ENCODE peak calls at places on chromosomes 5 and 9, in ten cellular contexts. One of them, this sample, is unnamed. For H3K36me3 and H3K27me3, the result is how much of the 10 kb centered on the place peaks cover.

GRCh38 chr5:25713259-25713658 is 1068.5 kb upstream of the CDH10 start:
- DNase-seq in tibial artery: no peak
- DNase-seq in aorta: no peak
- DNase-seq in cardiac muscle cell: no peak
- DNase-seq in CD4-positive, alpha-beta memory T cell: no peak
- DNase-seq in heart right ventricle: no peak
- DNase-seq in osteoblast: no peak
- DNase-seq in ascending aorta: no peak
- DNase-seq in NT2/D1: no peak
- DNase-seq in GM23248: no peak
- DNase-seq in this sample: peak

GRCh38 chr9:91733006-91733624 is 216.9 kb downstream of the ROR2 start:
- DNase-seq in tibial artery: no peak
- DNase-seq in aorta: no peak
- DNase-seq in cardiac muscle cell: no peak
- DNase-seq in CD4-positive, alpha-beta memory T cell: no peak
- DNase-seq in heart right ventricle: no peak
- DNase-seq in osteoblast: peak
- DNase-seq in ascending aorta: no peak
- DNase-seq in NT2/D1: no peak
- DNase-seq in GM23248: no peak
- DNase-seq in this sample: no peak

GRCh38 chr5:154178661-154179060 is 11.9 kb upstream of the GALNT10 start:
- DNase-seq in tibial artery: no peak
- DNase-seq in aorta: no peak
- DNase-seq in cardiac muscle cell: no peak
- DNase-seq in CD4-positive, alpha-beta memory T cell: no peak
- DNase-seq in heart right ventricle: no peak
- DNase-seq in osteoblast: no peak
- DNase-seq in ascending aorta: no peak
- DNase-seq in NT2/D1: no peak
- DNase-seq in GM23248: no peak
- DNase-seq in this sample: no peak

GRCh38 chr5:10762178-10762775 is 1.2 kb upstream of the DAP start:
- DNase-seq in tibial artery: peak
- DNase-seq in aorta: no peak
- DNase-seq in cardiac muscle cell: peak
- DNase-seq in CD4-positive, alpha-beta memory T cell: no peak
- DNase-seq in heart right ventricle: peak
- DNase-seq in osteoblast: peak
- DNase-seq in ascending aorta: peak
- DNase-seq in NT2/D1: no peak
- DNase-seq in GM23248: no peak
- DNase-seq in this sample: no peak

GRCh38 chr5:55151923-55152842 is 7.8 kb upstream of the GPX8 start:
- DNase-seq in tibial artery: no peak
- DNase-seq in aorta: no peak
- DNase-seq in cardiac muscle cell: peak
- DNase-seq in CD4-positive, alpha-beta memory T cell: no peak
- DNase-seq in heart right ventricle: no peak
- DNase-seq in osteoblast: no peak
- DNase-seq in ascending aorta: no peak
- DNase-seq in NT2/D1: no peak
- DNase-seq in GM23248: peak
- DNase-seq in this sample: no peak

GRCh38 chr5:161149078-161149477 is 297.1 kb upstream of the ATP10B start:
- DNase-seq in tibial artery: no peak
- DNase-seq in aorta: no peak
- DNase-seq in cardiac muscle cell: no peak
- DNase-seq in CD4-positive, alpha-beta memory T cell: no peak
- DNase-seq in heart right ventricle: no peak
- DNase-seq in osteoblast: no peak
- DNase-seq in ascending aorta: no peak
- DNase-seq in NT2/D1: no peak
- DNase-seq in GM23248: no peak
- DNase-seq in this sample: no peak

GRCh38 chr5:80408475-80408875 is 611 bp downstream of the ZFYVE16 start:
- DNase-seq in tibial artery: peak
- DNase-seq in aorta: peak
- DNase-seq in cardiac muscle cell: peak
- DNase-seq in CD4-positive, alpha-beta memory T cell: peak
- DNase-seq in heart right ventricle: peak
- DNase-seq in osteoblast: peak
- DNase-seq in ascending aorta: no peak
- DNase-seq in NT2/D1: no peak
- DNase-seq in GM23248: peak
- DNase-seq in this sample: peak

GRCh38 chr5:157130933-157131332 is 11.7 kb downstream of the MED7 start:
- DNase-seq in tibial artery: no peak
- DNase-seq in aorta: no peak
- DNase-seq in cardiac muscle cell: no peak
- DNase-seq in CD4-positive, alpha-beta memory T cell: no peak
- DNase-seq in heart right ventricle: no peak
- DNase-seq in osteoblast: no peak
- DNase-seq in ascending aorta: no peak
- DNase-seq in NT2/D1: no peak
- DNase-seq in GM23248: no peak
- DNase-seq in this sample: no peak

GRCh38 chr5:140244525-140245025 is 58.3 kb downstream of the PFDN1 start:
- DNase-seq in tibial artery: peak
- DNase-seq in aorta: peak
- DNase-seq in cardiac muscle cell: peak
- DNase-seq in CD4-positive, alpha-beta memory T cell: peak
- DNase-seq in heart right ventricle: peak
- DNase-seq in osteoblast: peak
- DNase-seq in ascending aorta: peak
- DNase-seq in NT2/D1: peak
- DNase-seq in GM23248: peak
- DNase-seq in this sample: peak

GRCh38 chr5:119382167-119382566 is 26.3 kb downstream of the TNFAIP8 start:
- DNase-seq in tibial artery: no peak
- DNase-seq in aorta: no peak
- DNase-seq in cardiac muscle cell: no peak
- DNase-seq in CD4-positive, alpha-beta memory T cell: no peak
- DNase-seq in heart right ventricle: no peak
- DNase-seq in osteoblast: no peak
- DNase-seq in ascending aorta: no peak
- DNase-seq in NT2/D1: no peak
- DNase-seq in GM23248: no peak
- DNase-seq in this sample: no peak

GRCh38 chr9:80649001-80649420 is 1040.3 kb downstream of the TLE1 start:
- DNase-seq in tibial artery: no peak
- DNase-seq in aorta: no peak
- DNase-seq in cardiac muscle cell: peak
- DNase-seq in CD4-positive, alpha-beta memory T cell: no peak
- DNase-seq in heart right ventricle: no peak
- DNase-seq in osteoblast: peak
- DNase-seq in ascending aorta: no peak
- DNase-seq in NT2/D1: no peak
- DNase-seq in GM23248: peak
- DNase-seq in this sample: no peak

GRCh38 chr5:55650391-55650790 is 61.7 kb downstream of the SLC38A9 start:
- DNase-seq in tibial artery: no peak
- DNase-seq in aorta: no peak
- DNase-seq in cardiac muscle cell: peak
- DNase-seq in CD4-positive, alpha-beta memory T cell: no peak
- DNase-seq in heart right ventricle: no peak
- DNase-seq in osteoblast: peak
- DNase-seq in ascending aorta: no peak
- DNase-seq in NT2/D1: no peak
- DNase-seq in GM23248: peak
- DNase-seq in this sample: no peak

GRCh38 chr5:146703899-146704298 is 174.7 kb downstream of the PPP2R2B start:
- DNase-seq in tibial artery: no peak
- DNase-seq in aorta: no peak
- DNase-seq in cardiac muscle cell: no peak
- DNase-seq in CD4-positive, alpha-beta memory T cell: no peak
- DNase-seq in heart right ventricle: no peak
- DNase-seq in osteoblast: no peak
- DNase-seq in ascending aorta: no peak
- DNase-seq in NT2/D1: no peak
- DNase-seq in GM23248: peak
- DNase-seq in this sample: no peak

GRCh38 chr5:173029499-173029921 is 26.6 kb upstream of the CREBRF start:
- DNase-seq in tibial artery: no peak
- DNase-seq in aorta: no peak
- DNase-seq in cardiac muscle cell: no peak
- DNase-seq in CD4-positive, alpha-beta memory T cell: no peak
- DNase-seq in heart right ventricle: no peak
- DNase-seq in osteoblast: no peak
- DNase-seq in ascending aorta: no peak
- DNase-seq in NT2/D1: no peak
- DNase-seq in GM23248: no peak
- DNase-seq in this sample: no peak
- H3K4me3 ChIP-seq in tibial artery: no peak
- H3K4me3 ChIP-seq in aorta: no peak
- H3K4me3 ChIP-seq in cardiac muscle cell: no peak
- H3K4me3 ChIP-seq in CD4-positive, alpha-beta memory T cell: no peak
- H3K4me3 ChIP-seq in heart right ventricle: no peak
- H3K4me3 ChIP-seq in osteoblast: no peak
- H3K4me3 ChIP-seq in ascending aorta: no peak
- H3K4me3 ChIP-seq in NT2/D1: no peak
- H3K4me3 ChIP-seq in GM23248: no peak
- H3K4me3 ChIP-seq in this sample: no peak

GRCh38 chr9:35705372-35705771 is 15.6 kb upstream of the TPM2 start:
- DNase-seq in tibial artery: no peak
- DNase-seq in aorta: peak
- DNase-seq in cardiac muscle cell: no peak
- DNase-seq in CD4-positive, alpha-beta memory T cell: no peak
- DNase-seq in heart right ventricle: no peak
- DNase-seq in osteoblast: peak
- DNase-seq in ascending aorta: no peak
- DNase-seq in NT2/D1: no peak
- DNase-seq in GM23248: no peak
- DNase-seq in this sample: no peak
- H3K36me3 ChIP-seq in tibial artery: half or more
- H3K36me3 ChIP-seq in aorta: under half
- H3K36me3 ChIP-seq in cardiac muscle cell: half or more
- H3K36me3 ChIP-seq in CD4-positive, alpha-beta memory T cell: half or more
- H3K36me3 ChIP-seq in heart right ventricle: half or more
- H3K36me3 ChIP-seq in osteoblast: half or more
- H3K36me3 ChIP-seq in ascending aorta: half or more
- H3K36me3 ChIP-seq in NT2/D1: half or more
- H3K36me3 ChIP-seq in GM23248: half or more
- H3K36me3 ChIP-seq in this sample: half or more

GRCh38 chr9:130985029-130985428 is 23.9 kb upstream of the LAMC3 start:
- DNase-seq in tibial artery: no peak
- DNase-seq in aorta: no peak
- DNase-seq in cardiac muscle cell: no peak
- DNase-seq in CD4-positive, alpha-beta memory T cell: no peak
- DNase-seq in heart right ventricle: no peak
- DNase-seq in osteoblast: peak
- DNase-seq in ascending aorta: no peak
- DNase-seq in NT2/D1: no peak
- DNase-seq in GM23248: no peak
- DNase-seq in this sample: no peak

GRCh38 chr9:130982636-130983282 is 26.2 kb upstream of the LAMC3 start:
- DNase-seq in tibial artery: no peak
- DNase-seq in aorta: no peak
- DNase-seq in cardiac muscle cell: no peak
- DNase-seq in CD4-positive, alpha-beta memory T cell: no peak
- DNase-seq in heart right ventricle: no peak
- DNase-seq in osteoblast: peak
- DNase-seq in ascending aorta: no peak
- DNase-seq in NT2/D1: no peak
- DNase-seq in GM23248: no peak
- DNase-seq in this sample: peak

GRCh38 chr9:130981761-130982147 is 27.2 kb upstream of the LAMC3 start:
- DNase-seq in tibial artery: no peak
- DNase-seq in aorta: no peak
- DNase-seq in cardiac muscle cell: no peak
- DNase-seq in CD4-positive, alpha-beta memory T cell: no peak
- DNase-seq in heart right ventricle: no peak
- DNase-seq in osteoblast: peak
- DNase-seq in ascending aorta: no peak
- DNase-seq in NT2/D1: no peak
- DNase-seq in GM23248: no peak
- DNase-seq in this sample: peak

GRCh38 chr9:130984476-130984875 is 24.5 kb upstream of the LAMC3 start:
- DNase-seq in tibial artery: no peak
- DNase-seq in aorta: no peak
- DNase-seq in cardiac muscle cell: no peak
- DNase-seq in CD4-positive, alpha-beta memory T cell: no peak
- DNase-seq in heart right ventricle: no peak
- DNase-seq in osteoblast: peak
- DNase-seq in ascending aorta: no peak
- DNase-seq in NT2/D1: no peak
- DNase-seq in GM23248: no peak
- DNase-seq in this sample: no peak

DNA sequence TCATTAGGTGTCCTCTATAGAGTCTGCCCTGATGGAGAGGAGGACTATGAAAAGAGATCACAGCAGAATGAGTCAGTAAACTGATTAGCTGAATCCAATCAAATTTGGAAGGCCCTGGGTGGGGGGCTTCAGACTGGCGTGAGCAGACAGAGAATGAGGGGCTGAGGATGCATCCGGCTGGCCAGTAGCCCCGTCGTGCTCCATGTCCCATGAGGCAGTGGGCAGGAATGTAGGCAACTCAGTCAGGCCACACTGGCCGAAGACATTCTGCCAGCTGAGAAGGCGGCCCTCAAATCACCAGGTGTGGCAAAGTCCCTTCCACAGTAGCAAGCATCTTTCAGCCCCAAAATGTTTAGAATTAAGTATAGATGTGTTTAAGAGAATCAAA is 25.7 kb upstream of the LAMC3 start:
- DNase-seq in tibial artery: no peak
- DNase-seq in aorta: no peak
- DNase-seq in cardiac muscle cell: no peak
- DNase-seq in CD4-positive, alpha-beta memory T cell: no peak
- DNase-seq in heart right ventricle: no peak
- DNase-seq in osteoblast: peak
- DNase-seq in ascending aorta: no peak
- DNase-seq in NT2/D1: no peak
- DNase-seq in GM23248: no peak
- DNase-seq in this sample: no peak
- H3K27me3 ChIP-seq in tibial artery: half or more
- H3K27me3 ChIP-seq in aorta: under half
- H3K27me3 ChIP-seq in cardiac muscle cell: under half
- H3K27me3 ChIP-seq in CD4-positive, alpha-beta memory T cell: under half
- H3K27me3 ChIP-seq in heart right ventricle: under half
- H3K27me3 ChIP-seq in osteoblast: half or more
- H3K27me3 ChIP-seq in ascending aorta: under half
- H3K27me3 ChIP-seq in NT2/D1: under half
- H3K27me3 ChIP-seq in GM23248: under half
- H3K27me3 ChIP-seq in this sample: under half

DNA sequence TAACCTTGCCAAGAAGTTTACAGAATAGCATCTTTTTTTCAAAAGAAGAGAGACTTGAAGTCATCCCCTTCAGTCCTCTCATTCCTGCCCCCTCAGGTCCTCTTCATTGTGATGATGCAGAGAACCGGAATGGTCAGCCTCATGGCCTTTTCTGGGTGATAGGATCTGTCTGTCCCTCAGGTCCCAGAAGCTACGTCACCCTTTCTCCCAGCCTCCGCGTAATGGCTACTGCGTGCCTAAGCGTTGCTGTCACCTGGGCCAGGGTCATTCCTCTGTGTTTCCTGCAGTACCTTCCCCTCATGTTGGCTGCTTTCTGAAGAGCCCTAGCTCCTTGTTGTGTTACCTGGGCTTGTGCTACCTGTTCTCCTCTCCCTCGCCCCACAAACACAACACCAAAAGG is 4.7 kb downstream of the PIK3R1 start:
- DNase-seq in tibial artery: no peak
- DNase-seq in aorta: no peak
- DNase-seq in cardiac muscle cell: no peak
- DNase-seq in CD4-positive, alpha-beta memory T cell: no peak
- DNase-seq in heart right ventricle: no peak
- DNase-seq in osteoblast: no peak
- DNase-seq in ascending aorta: no peak
- DNase-seq in NT2/D1: no peak
- DNase-seq in GM23248: no peak
- DNase-seq in this sample: no peak
- H3K4me3 ChIP-seq in tibial artery: peak
- H3K4me3 ChIP-seq in aorta: no peak
- H3K4me3 ChIP-seq in cardiac muscle cell: no peak
- H3K4me3 ChIP-seq in CD4-positive, alpha-beta memory T cell: no peak
- H3K4me3 ChIP-seq in heart right ventricle: no peak
- H3K4me3 ChIP-seq in osteoblast: no peak
- H3K4me3 ChIP-seq in ascending aorta: no peak
- H3K4me3 ChIP-seq in NT2/D1: no peak
- H3K4me3 ChIP-seq in GM23248: no peak
- H3K4me3 ChIP-seq in this sample: no peak